ENCODE peak calls at places on chromosomes 5 and 9, in five cellular contexts. S is Caco-2; H is hepatocyte; E is brain microvascular endothelial cell; Y is CD8-positive, alpha-beta memory T cell. I is an unnamed sample.
A peak's percentile ranks its signal among the peaks of the same experiment; 100 is the strongest.

GRCh38 chr9:131111854-131112311 is 13.5 kb upstream of the NUP214 start:
- DNase-seq in Y (no peak), H (no peak), E (no peak), S (no peak), I (no peak)

GRCh38 chr9:34143116-34143515 is 16.6 kb upstream of the DCAF12 start:
- DNase-seq in S (no peak), E (no peak), H (no peak), Y (no peak), I (no peak)

GRCh38 chr9:4021621-4022213 is 278.2 kb downstream of the GLIS3 start:
- DNase-seq in E (no peak), H (no peak), Y (no peak), S (no peak), I (no peak)

GRCh38 chr5:5077236-5077635 is 62.9 kb upstream of the ADAMTS16 start:
- DNase-seq in S (no peak), E (no peak), H (no peak), Y (no peak), I (no peak)

GRCh38 chr5:139651863-139652787 is 4.0 kb downstream of the CXXC5 start:
- DNase-seq in H (peak; percentile 88), Y (peak; percentile 65), E (peak; percentile 90), S (peak; percentile 62), I (peak; percentile 47)

GRCh38 chr9:133050142-133050541 is 11.6 kb upstream of the CEL start:
- DNase-seq in E (peak; percentile 14), Y (no peak), H (no peak), S (no peak), I (no peak)

GRCh38 chr5:181054138-181054537 is 14.1 kb downstream of the BTNL9 start:
- DNase-seq in H (no peak), Y (no peak), S (no peak), E (no peak), I (no peak)

GRCh38 chr5:127001621-127002296 is 28.6 kb downstream of the MARCHF3 start:
- DNase-seq in E (peak; percentile 93), S (no peak), H (peak; percentile 23), Y (no peak), I (no peak)

GRCh38 chr9:36163049-36163839 is 5.9 kb upstream of the CCIN start:
- DNase-seq in Y (no peak), S (no peak), E (peak; percentile 71), H (peak; percentile 86), I (no peak)

GRCh38 chr5:122180863-122181519 is 51.6 kb downstream of the ZNF474 start:
- DNase-seq in S (no peak), E (peak; percentile 74), H (no peak), Y (no peak), I (no peak)

GRCh38 chr9:115373000-115373709 is 255.2 kb upstream of the TNC start:
- DNase-seq in S (no peak), E (peak; percentile 97), H (peak; percentile 75), Y (no peak), I (peak; percentile 19)

GRCh38 chr5:148855249-148856008 is 29.0 kb downstream of the ADRB2 start:
- DNase-seq in S (no peak), E (no peak), Y (no peak), H (no peak), I (peak; percentile 28)

GRCh38 chr9:111167341-111167740 is 129.1 kb upstream of the LPAR1 start:
- DNase-seq in H (no peak), E (no peak), S (no peak), Y (no peak), I (no peak)

GRCh38 chr5:67588389-67588788 is 391.8 kb upstream of the CD180 start:
- DNase-seq in E (no peak), Y (no peak), S (no peak), H (no peak), I (no peak)

GRCh38 chr9:120513825-120514598 is 66.0 kb downstream of the CDK5RAP2 start:
- DNase-seq in Y (no peak), H (no peak), S (no peak), E (no peak), I (no peak)

GRCh38 chr9:113337714-113338113 is 2.4 kb downstream of the WDR31 start:
- DNase-seq in H (no peak), S (no peak), E (no peak), Y (no peak), I (no peak)

GRCh38 chr9:113632776-113633590 is 169.5 kb downstream of the RGS3 start:
- DNase-seq in S (no peak), H (no peak), Y (no peak), E (peak; percentile 57), I (no peak)

DNA sequence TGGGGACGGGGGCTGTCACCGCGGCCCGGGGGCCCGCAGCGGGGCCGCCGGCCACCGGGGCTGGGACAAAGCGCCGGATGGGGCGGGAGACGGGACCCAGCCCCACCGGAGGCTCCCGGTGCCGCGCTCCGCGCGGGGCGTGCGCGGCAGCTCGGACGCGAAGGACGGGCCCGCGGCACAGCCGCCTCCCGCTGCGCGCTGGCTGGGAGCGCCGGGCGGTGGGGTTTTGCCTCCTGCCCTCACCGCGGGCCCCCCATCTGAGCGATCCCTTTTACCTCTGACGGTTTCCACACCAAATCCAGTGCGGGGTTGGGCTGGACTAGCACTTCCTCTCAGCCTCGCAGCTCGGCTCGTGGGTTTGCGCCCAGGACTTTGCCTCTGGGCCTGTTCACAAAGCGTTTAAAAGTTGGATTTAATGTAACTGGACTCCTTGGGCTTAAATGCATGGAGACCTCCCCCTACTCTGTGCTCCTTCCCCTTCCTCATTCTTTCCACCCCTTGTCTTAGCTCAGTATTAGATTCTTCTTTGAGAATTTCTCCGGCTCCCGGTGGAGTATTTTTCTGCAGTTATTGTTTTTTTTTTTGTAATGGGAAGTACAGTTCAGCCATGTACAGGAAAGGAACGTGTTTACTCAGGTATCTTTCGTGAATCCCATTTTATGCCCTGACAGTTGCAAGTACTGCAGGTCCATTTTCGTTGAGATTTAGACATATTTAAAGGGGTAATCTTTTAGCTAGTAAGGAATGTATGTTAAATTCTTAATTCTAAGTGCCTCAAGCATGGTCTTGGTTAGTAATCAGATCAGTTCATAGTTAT is 691 bp downstream of the FCHO2 start:
- DNase-seq in H (peak; percentile 73), S (peak; percentile 64), E (peak; percentile 39), Y (peak; percentile 6), I (peak; percentile 66)
- H3K4me3 ChIP-seq in H (peak overlapping the region; percentile 30), S (peak overlapping the region; percentile 87), E (peak overlapping the region; percentile 71), Y (peak overlapping the region; percentile 85), I (peak overlapping the region; percentile 81)

GRCh38 chr9:32587901-32588300 is 14.9 kb upstream of the NDUFB6 start:
- DNase-seq in E (no peak), H (no peak), Y (no peak), S (no peak), I (no peak)
- H3K27me3 ChIP-seq in E (no peaks in the 10 kb centered on the region), H (no peaks in the 10 kb centered on the region), Y (no peaks in the 10 kb centered on the region), S (no peaks in the 10 kb centered on the region), I (no peaks in the 10 kb centered on the region)

GRCh38 chr5:155943516-155944407 is 383.2 kb upstream of the SGCD start:
- DNase-seq in Y (peak; percentile 5), E (peak; percentile 3), S (peak; percentile 73), H (peak; percentile 80), I (peak; percentile 59)
- H3K4me3 ChIP-seq in Y (no peak overlapping the region), E (no peak overlapping the region), S (no peak overlapping the region), H (no peak overlapping the region), I (no peak overlapping the region)

DNA sequence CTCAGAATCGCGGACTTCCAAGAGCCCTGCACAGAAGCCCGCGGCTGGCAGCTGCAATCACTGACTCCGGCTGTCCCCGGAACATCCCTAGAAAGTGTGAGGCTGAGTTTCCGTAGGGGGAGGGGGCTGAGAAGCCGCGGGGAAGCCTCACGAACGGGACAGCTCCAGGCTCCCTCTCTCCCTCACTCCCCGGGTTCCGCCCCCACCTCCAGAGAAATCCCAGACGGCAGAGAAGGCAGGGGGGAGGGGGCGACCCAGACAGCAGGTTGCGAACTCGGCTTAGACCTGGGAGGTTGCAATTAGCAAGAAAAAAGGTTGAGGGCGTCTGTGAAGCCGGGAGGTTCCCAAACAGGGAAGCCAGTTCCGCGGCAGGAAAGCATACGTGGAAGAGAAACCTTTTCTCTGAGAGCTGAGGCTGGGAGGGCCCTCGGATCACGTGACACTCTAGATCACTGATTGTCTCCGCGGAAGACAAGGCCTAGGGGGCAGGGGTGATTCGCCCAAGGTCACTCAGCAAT is 73.8 kb upstream of the CPLX2 start:
- DNase-seq in S (peak; percentile 13), E (no peak), Y (no peak), H (peak; percentile 28), I (no peak)
- H3K27me3 ChIP-seq in S (peaks cover 1% of the 10 kb centered on the region), E (peaks cover 6% of the 10 kb centered on the region), Y (peaks cover 32% of the 10 kb centered on the region), H (peaks cover 41% of the 10 kb centered on the region), I (peaks cover 3% of the 10 kb centered on the region)

GRCh38 chr5:81241961-81242648 is 9.0 kb downstream of the CKMT2 start:
- DNase-seq in H (no peak), Y (no peak), S (no peak), E (no peak), I (no peak)

GRCh38 chr5:81241001-81241400 is 7.9 kb downstream of the CKMT2 start:
- DNase-seq in Y (no peak), E (no peak), S (no peak), H (no peak), I (no peak)

GRCh38 chr5:81238460-81238859 is 5.3 kb downstream of the CKMT2 start:
- DNase-seq in S (no peak), Y (no peak), E (no peak), H (no peak), I (no peak)

GRCh38 chr5:81242906-81243436 is 9.8 kb downstream of the CKMT2 start:
- DNase-seq in S (no peak), Y (no peak), H (no peak), E (no peak), I (no peak)

GRCh38 chr5:81239613-81240012 is 6.5 kb downstream of the CKMT2 start:
- DNase-seq in E (no peak), H (no peak), S (no peak), Y (no peak), I (no peak)
- H3K4me3 ChIP-seq in E (no peak overlapping the region), H (no peak overlapping the region), S (no peak overlapping the region), Y (no peak overlapping the region), I (no peak overlapping the region)

GRCh38 chr5:6488021-6488420 is 39.4 kb downstream of the UBE2QL1 start:
- DNase-seq in H (no peak), Y (no peak), E (no peak), S (no peak), I (no peak)
- H3K27me3 ChIP-seq in H (peaks cover 3% of the 10 kb centered on the region), Y (no peaks in the 10 kb centered on the region), E (no peaks in the 10 kb centered on the region), S (no peaks in the 10 kb centered on the region), I (no peaks in the 10 kb centered on the region)

GRCh38 chr5:64505769-64506566 is at the start of gene RGS7BP:
- DNase-seq in Y (no peak), H (peak; percentile 76), E (peak; percentile 24), S (peak; percentile 12), I (no peak)
- H3K4me3 ChIP-seq in Y (no peak within 1 kb of the TSS), H (peak within 1 kb of the TSS; percentile 69), E (peak within 1 kb of the TSS; percentile 53), S (peak within 1 kb of the TSS; percentile 14), I (no peak within 1 kb of the TSS)

GRCh38 chr5:174599992-174600391 is 124.4 kb upstream of the MSX2 start:
- DNase-seq in E (no peak), S (peak; percentile 55), Y (no peak), H (peak; percentile 51), I (peak; percentile 76)
- H3K27me3 ChIP-seq in E (no peaks in the 10 kb centered on the region), S (no peaks in the 10 kb centered on the region), Y (no peaks in the 10 kb centered on the region), H (no peaks in the 10 kb centered on the region), I (no peaks in the 10 kb centered on the region)

DNA sequence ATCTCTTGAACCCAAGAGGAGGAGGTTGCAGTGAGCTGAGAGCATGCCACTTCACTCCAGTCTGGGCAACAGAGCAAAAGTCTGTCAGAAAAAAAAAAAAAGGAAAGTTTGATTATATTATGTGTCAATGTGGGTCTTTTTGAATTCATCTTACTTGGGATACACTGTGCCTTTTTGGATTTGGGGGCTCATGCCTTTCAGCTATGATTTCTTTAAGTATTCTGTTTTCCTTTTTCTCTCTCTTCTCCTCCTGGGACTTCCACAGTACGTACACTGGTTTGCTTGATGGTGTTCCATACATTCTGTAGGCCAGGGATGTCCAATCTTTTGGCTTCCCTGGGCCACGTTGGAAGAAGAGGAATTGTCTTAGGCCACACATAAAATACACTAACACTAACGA is 128.3 kb downstream of the DPYSL3 start:
- DNase-seq in E (no peak), H (no peak), Y (no peak), S (no peak), I (no peak)
- H3K4me3 ChIP-seq in E (no peak overlapping the region), H (no peak overlapping the region), Y (no peak overlapping the region), S (no peak overlapping the region), I (no peak overlapping the region)

GRCh38 chr9:136978073-136978864 is 965 bp downstream of the PTGDS start:
- DNase-seq in E (peak; percentile 38), H (peak; percentile 79), Y (peak; percentile 79), S (peak; percentile 39), I (peak; percentile 16)
- H3K27me3 ChIP-seq in E (no peaks in the 10 kb centered on the region), H (no peaks in the 10 kb centered on the region), Y (no peaks in the 10 kb centered on the region), S (no peaks in the 10 kb centered on the region), I (no peaks in the 10 kb centered on the region)